ENCODE peak calls at places on chromosomes 5 and 9, in six cellular contexts. E, M, V, C, Z and N are unnamed samples. For H3K9me3 and H3K36me3, the result is how much of the 10 kb centered on the place peaks cover.

GRCh38 chr9:79809931-79810330 is 238.2 kb downstream of the TLE4 start:
- DNase-seq in E (no peak), M (no peak), V (no peak), C (no peak), Z (no peak), N (no peak)

GRCh38 chr5:39360483-39361071 is 3.7 kb downstream of the C9 start:
- DNase-seq in E (no peak), M (no peak), V (no peak), C (no peak), Z (no peak), N (no peak)

GRCh38 chr9:133353548-133353947 is 2.7 kb downstream of the SURF1 start:
- DNase-seq in E (no peak), M (no peak), V (no peak), C (no peak), Z (no peak), N (no peak)

GRCh38 chr9:22240619-22241018 is 206.0 kb upstream of the DMRTA1 start:
- DNase-seq in E (no peak), M (no peak), V (no peak), C (no peak), Z (no peak), N (no peak)

GRCh38 chr5:113508756-113509155 is 4.7 kb upstream of the YTHDC2 start:
- DNase-seq in E (no peak), M (no peak), V (no peak), C (no peak), Z (no peak), N (no peak)

GRCh38 chr5:159519365-159519764 is 189.1 kb upstream of the IL12B start:
- DNase-seq in E (no peak), M (no peak), V (peak), C (no peak), Z (no peak), N (no peak)

GRCh38 chr5:31962928-31963327 is 211.2 kb downstream of the GOLPH3 start:
- DNase-seq in E (no peak), M (no peak), V (no peak), C (peak), Z (no peak), N (no peak)

GRCh38 chr5:113162770-113163169 is 186.2 kb downstream of the DCP2 start:
- DNase-seq in E (no peak), M (no peak), V (no peak), C (no peak), Z (no peak), N (no peak)

GRCh38 chr9:137685886-137686420 is 67.1 kb downstream of the EHMT1 start:
- DNase-seq in E (no peak), M (no peak), V (peak), C (no peak), Z (no peak), N (no peak)

GRCh38 chr5:80592761-80593160 is 22.7 kb upstream of the ANKRD34B start:
- DNase-seq in E (peak), M (no peak), V (no peak), C (no peak), Z (no peak), N (no peak)

GRCh38 chr9:109063765-109064164 is 50.5 kb upstream of the CTNNAL1 start:
- DNase-seq in E (peak), M (no peak), V (no peak), C (peak), Z (no peak), N (no peak)

GRCh38 chr9:98477884-98478283 is 222.4 kb upstream of the TBC1D2 start:
- DNase-seq in E (no peak), M (no peak), V (no peak), C (no peak), Z (no peak), N (no peak)

GRCh38 chr5:75524071-75524470 is 12.4 kb downstream of the POLK start:
- DNase-seq in E (no peak), M (no peak), V (no peak), C (no peak), Z (no peak), N (no peak)

GRCh38 chr9:94860678-94861588 is 134.4 kb downstream of the AOPEP start:
- DNase-seq in E (no peak), M (peak), V (no peak), C (no peak), Z (no peak), N (no peak)

GRCh38 chr5:93658044-93658443 is 75.0 kb downstream of the NR2F1 start:
- DNase-seq in E (no peak), M (no peak), V (no peak), C (no peak), Z (no peak), N (no peak)

GRCh38 chr5:119302916-119303897 is 52.6 kb upstream of the TNFAIP8 start:
- DNase-seq in E (no peak), M (no peak), V (no peak), C (no peak), Z (no peak), N (no peak)

GRCh38 chr5:157130933-157131332 is 11.7 kb downstream of the MED7 start:
- DNase-seq in E (no peak), M (no peak), V (no peak), C (peak), Z (peak), N (no peak)

GRCh38 chr9:6049798-6050197 is 34.4 kb upstream of the RANBP6 start:
- DNase-seq in E (no peak), M (no peak), V (no peak), C (no peak), Z (no peak), N (no peak)

GRCh38 chr9:79799691-79800345 is 228.1 kb downstream of the TLE4 start:
- DNase-seq in E (no peak), M (no peak), V (no peak), C (peak), Z (no peak), N (no peak)

GRCh38 chr5:126377444-126377843 is 45.8 kb upstream of the GRAMD2B start:
- DNase-seq in E (no peak), M (no peak), V (no peak), C (no peak), Z (no peak), N (no peak)

GRCh38 chr5:165201364-165202143 is 1696.1 kb downstream of the MAT2B start:
- DNase-seq in E (no peak), M (no peak), V (no peak), C (no peak), Z (no peak), N (no peak)

GRCh38 chr5:150895431-150896428 is 9.1 kb downstream of the ZNF300 start:
- DNase-seq in E (no peak), M (no peak), V (no peak), C (no peak), Z (no peak), N (no peak)

GRCh38 chr5:150905312-150905683 is 518 bp upstream of the ZNF300 start:
- DNase-seq in E (no peak), M (no peak), V (no peak), C (no peak), Z (no peak), N (no peak)

GRCh38 chr5:150904479-150905311 is at the start of gene ZNF300:
- DNase-seq in E (peak), M (peak), V (peak), C (peak), Z (peak), N (peak)

DNA sequence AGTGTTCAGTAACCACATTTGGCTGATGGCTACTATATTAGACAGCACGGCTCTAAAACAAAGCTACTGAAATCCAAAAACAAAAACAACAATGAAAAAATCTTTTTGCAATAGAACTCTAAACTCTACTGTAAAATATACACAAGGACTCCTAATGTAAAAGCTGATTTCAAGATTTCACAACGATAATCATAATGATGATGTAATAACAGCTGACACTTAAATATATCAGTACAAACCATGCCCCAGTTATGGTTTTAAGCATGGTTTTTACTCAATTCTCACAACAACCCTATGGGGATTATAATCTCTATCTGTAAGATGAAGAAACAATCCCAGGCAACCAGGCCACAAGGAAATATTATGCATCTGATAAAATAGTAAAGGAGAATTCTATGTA is 3.3 kb downstream of the ZNF300 start:
- DNase-seq in E (no peak), M (no peak), V (no peak), C (no peak), Z (no peak), N (no peak)
- H3K9me3 ChIP-seq in E (half or more), M (under half), V (half or more), C (under half), Z (under half), N (under half)

GRCh38 chr5:144207875-144208444 is 37.3 kb downstream of the KCTD16 start:
- DNase-seq in E (peak), M (no peak), V (no peak), C (no peak), Z (no peak), N (no peak)

GRCh38 chr5:144206136-144206535 is 35.5 kb downstream of the KCTD16 start:
- DNase-seq in E (no peak), M (no peak), V (no peak), C (no peak), Z (no peak), N (no peak)

GRCh38 chr5:144203750-144204596 is 33.3 kb downstream of the KCTD16 start:
- DNase-seq in E (peak), M (peak), V (no peak), C (peak), Z (no peak), N (no peak)

GRCh38 chr5:144202725-144203124 is 32.1 kb downstream of the KCTD16 start:
- DNase-seq in E (no peak), M (no peak), V (no peak), C (no peak), Z (no peak), N (no peak)

GRCh38 chr5:144205141-144205551 is 34.5 kb downstream of the KCTD16 start:
- DNase-seq in E (peak), M (no peak), V (peak), C (peak), Z (no peak), N (peak)
- H3K4me3 ChIP-seq in E (peak), M (no peak), V (peak), C (peak), Z (no peak), N (peak)

GRCh38 chr9:131677445-131678180 is 62.3 kb downstream of the RAPGEF1 start:
- DNase-seq in E (peak), M (no peak), V (no peak), C (peak), Z (no peak), N (no peak)

GRCh38 chr9:131675437-131676022 is 64.3 kb downstream of the RAPGEF1 start:
- DNase-seq in E (no peak), M (no peak), V (no peak), C (no peak), Z (no peak), N (no peak)

GRCh38 chr9:131676431-131676972 is 63.4 kb downstream of the RAPGEF1 start:
- DNase-seq in E (no peak), M (peak), V (no peak), C (no peak), Z (no peak), N (no peak)

GRCh38 chr9:131678499-131679111 is 61.3 kb downstream of the RAPGEF1 start:
- DNase-seq in E (peak), M (no peak), V (peak), C (peak), Z (peak), N (peak)

GRCh38 chr9:131677051-131677444 is 62.8 kb downstream of the RAPGEF1 start:
- DNase-seq in E (no peak), M (no peak), V (no peak), C (no peak), Z (no peak), N (no peak)
- H3K36me3 ChIP-seq in E (under half), M (under half), V (under half), C (under half), Z (under half), N (under half)

DNA sequence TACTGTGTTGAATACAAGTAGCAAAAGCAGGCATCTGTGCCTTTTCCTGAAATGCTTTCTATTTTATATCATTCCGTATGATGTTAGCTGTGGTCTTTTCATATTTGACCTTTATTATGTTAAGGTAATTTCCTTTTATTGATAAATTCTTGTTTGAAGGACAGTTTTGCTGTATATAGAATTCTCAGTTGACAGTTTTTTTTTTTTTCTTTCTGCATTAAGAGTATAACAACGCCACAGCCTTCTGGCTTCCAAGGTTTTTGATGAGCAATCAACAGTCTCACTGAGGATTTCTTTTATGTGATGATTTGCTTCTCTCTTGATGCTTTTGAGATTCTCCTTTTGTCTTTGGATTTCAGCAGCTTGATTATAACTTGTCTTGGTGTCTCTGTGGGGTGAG is 23.6 kb downstream of the ZNF483 start:
- DNase-seq in E (no peak), M (no peak), V (no peak), C (no peak), Z (no peak), N (no peak)
- H3K9me3 ChIP-seq in E (half or more), M (under half), V (half or more), C (under half), Z (under half), N (under half)

GRCh38 chr9:120389300-120389699 is 190.7 kb downstream of the CDK5RAP2 start:
- DNase-seq in E (no peak), M (no peak), V (no peak), C (no peak), Z (no peak), N (no peak)

GRCh38 chr9:120385606-120386389 is 194.2 kb downstream of the CDK5RAP2 start:
- DNase-seq in E (no peak), M (no peak), V (peak), C (no peak), Z (peak), N (no peak)

GRCh38 chr9:120386390-120387131 is 193.4 kb downstream of the CDK5RAP2 start:
- DNase-seq in E (no peak), M (no peak), V (peak), C (no peak), Z (peak), N (no peak)

GRCh38 chr9:120388000-120388855 is 191.7 kb downstream of the CDK5RAP2 start:
- DNase-seq in E (peak), M (no peak), V (peak), C (peak), Z (peak), N (no peak)

DNA sequence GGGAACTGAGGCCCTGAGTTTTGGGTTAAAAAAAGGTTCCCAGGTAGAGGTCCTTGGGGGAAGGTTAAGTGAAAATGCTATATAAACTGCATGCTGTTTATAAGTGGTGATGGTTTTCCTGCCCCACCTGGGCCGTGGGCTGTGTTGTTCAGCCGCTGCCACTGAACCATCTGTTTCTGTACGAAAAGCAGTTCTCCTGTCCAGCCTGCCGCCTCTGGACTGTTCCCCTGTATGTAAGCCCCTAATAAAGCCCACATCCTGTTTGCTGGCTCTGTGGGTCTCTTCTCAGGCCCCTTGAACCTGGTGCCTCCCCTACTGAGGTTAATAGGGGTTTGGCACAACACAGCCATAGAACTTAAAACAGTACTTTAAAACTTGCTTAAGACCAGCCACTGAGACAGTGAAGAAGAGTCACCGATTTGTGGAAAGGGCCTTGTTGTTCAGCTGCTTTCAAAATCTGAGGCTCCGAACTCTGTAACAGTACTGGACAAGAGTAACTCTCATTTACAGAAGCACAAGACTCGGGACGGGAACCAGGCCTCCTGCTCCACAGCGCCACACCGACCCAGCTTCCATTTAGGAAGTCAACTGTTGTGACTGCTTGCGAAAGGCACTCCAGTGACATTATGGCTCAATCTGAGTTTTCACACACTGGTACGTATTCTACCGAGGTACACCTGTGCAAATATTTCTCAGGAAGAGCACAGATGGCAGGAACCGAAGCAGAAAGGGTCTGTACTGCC is 192.5 kb downstream of the CDK5RAP2 start:
- DNase-seq in E (no peak), M (no peak), V (peak), C (no peak), Z (peak), N (no peak)
- H3K4me3 ChIP-seq in E (no peak), M (no peak), V (no peak), C (no peak), Z (no peak), N (no peak)

GRCh38 chr5:133983674-133984073 is 15.2 kb upstream of the C5orf15 start:
- DNase-seq in E (no peak), M (no peak), V (no peak), C (no peak), Z (no peak), N (no peak)
- H3K36me3 ChIP-seq in E (under half), M (under half), V (half or more), C (under half), Z (under half), N (under half)

GRCh38 chr5:11182441-11183080 is 421.5 kb upstream of the DAP start:
- DNase-seq in E (peak), M (no peak), V (no peak), C (peak), Z (no peak), N (no peak)
- H3K9me3 ChIP-seq in E (under half), M (under half), V (under half), C (under half), Z (under half), N (under half)

DNA sequence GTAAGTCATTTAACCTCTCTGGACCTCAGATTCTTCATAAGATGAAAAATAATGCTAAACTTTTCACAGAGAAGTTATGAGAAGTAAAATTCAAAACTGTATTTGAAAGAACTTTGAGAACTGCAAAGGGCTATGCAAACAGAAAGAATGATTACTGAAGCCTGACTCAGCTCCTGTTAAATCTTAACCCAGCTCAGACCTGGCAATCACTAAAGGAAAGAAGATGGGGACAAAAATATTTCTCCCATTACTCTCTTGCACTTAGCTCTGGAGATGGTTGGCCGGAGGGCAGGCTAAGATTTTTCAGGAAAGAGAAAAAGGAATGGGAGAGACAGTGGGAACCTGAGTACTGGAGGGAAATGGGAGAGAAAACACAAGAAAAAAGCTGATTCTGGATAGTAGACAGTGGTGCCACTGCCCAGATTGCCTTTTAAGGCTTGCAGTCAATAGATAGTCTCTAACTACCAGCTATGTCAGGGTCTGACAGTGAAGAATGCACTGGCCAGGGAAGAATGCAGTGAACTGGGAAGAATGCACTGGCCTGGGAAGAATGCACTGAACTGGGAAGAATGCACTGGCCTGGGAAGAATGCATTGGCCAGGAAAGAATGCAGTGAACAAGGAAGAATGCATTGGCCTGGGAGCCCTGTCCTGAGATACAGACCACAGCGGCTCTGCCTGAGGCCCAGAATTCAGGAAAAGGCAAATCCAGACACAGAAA is 25.2 kb upstream of the CEMIP2 start:
- DNase-seq in E (peak), M (no peak), V (no peak), C (peak), Z (no peak), N (no peak)
- H3K4me3 ChIP-seq in E (no peak), M (peak), V (no peak), C (no peak), Z (no peak), N (no peak)

DNA sequence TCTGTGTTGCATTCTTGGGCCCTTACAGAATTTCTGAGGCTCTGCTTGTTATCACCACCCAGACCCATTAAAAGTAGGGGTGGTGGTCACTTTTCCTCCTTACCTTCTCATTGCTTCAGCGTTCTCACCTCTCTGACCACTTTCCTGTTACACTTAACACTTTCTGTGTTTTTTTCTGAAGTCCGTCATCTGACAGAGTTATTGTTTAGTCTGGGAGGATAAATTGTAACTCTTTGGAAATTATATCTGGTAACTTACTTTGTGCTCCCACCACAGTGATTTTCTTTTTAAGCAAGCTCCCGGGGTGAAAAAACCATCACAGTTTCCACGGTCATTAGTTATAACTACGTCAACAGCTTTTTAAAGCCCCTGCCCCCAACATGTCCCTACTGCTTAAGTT is 211.2 kb upstream of the OTULINL start:
- DNase-seq in E (no peak), M (no peak), V (no peak), C (no peak), Z (no peak), N (no peak)
- H3K36me3 ChIP-seq in E (under half), M (under half), V (half or more), C (half or more), Z (under half), N (under half)

GRCh38 chr9:122579874-122580273 is 3.3 kb downstream of the OR1L8 start:
- DNase-seq in E (no peak), M (no peak), V (no peak), C (no peak), Z (no peak), N (no peak)
- H3K9me3 ChIP-seq in E (under half), M (under half), V (under half), C (under half), Z (under half), N (under half)